ENCODE peak calls at places on chromosomes 5 and 9, in seven cellular contexts. One of them, this sample, is unnamed.

GRCh38 chr5:106127341-106127781 is 1543.4 kb downstream of the EFNA5 start:
- DNase-seq in LHCN-M2: no peak
- DNase-seq in astrocyte of the spinal cord: peak; percentile 22
- DNase-seq in tibial artery: no peak
- DNase-seq in GDM1: no peak
- DNase-seq in hypothalamus: no peak
- DNase-seq in epithelial cell of esophagus: peak; percentile 48
- DNase-seq in this sample: no peak

GRCh38 chr5:18281947-18282557 is 647.8 kb downstream of the TAF11L14 start:
- DNase-seq in LHCN-M2: peak; percentile 39
- DNase-seq in astrocyte of the spinal cord: peak; percentile 65
- DNase-seq in tibial artery: no peak
- DNase-seq in GDM1: no peak
- DNase-seq in hypothalamus: no peak
- DNase-seq in epithelial cell of esophagus: peak; percentile 63
- DNase-seq in this sample: no peak

GRCh38 chr9:21778300-21778699 is 24.1 kb upstream of the MTAP start:
- DNase-seq in LHCN-M2: peak; percentile 54
- DNase-seq in astrocyte of the spinal cord: peak; percentile 44
- DNase-seq in tibial artery: no peak
- DNase-seq in GDM1: no peak
- DNase-seq in hypothalamus: no peak
- DNase-seq in epithelial cell of esophagus: peak; percentile 38
- DNase-seq in this sample: no peak

GRCh38 chr5:4095918-4096630 is 500.4 kb downstream of the IRX1 start:
- DNase-seq in LHCN-M2: no peak
- DNase-seq in astrocyte of the spinal cord: no peak
- DNase-seq in tibial artery: no peak
- DNase-seq in GDM1: no peak
- DNase-seq in hypothalamus: no peak
- DNase-seq in epithelial cell of esophagus: no peak
- DNase-seq in this sample: no peak

GRCh38 chr9:132609184-132609583 is 26.8 kb downstream of the BARHL1 start:
- DNase-seq in LHCN-M2: no peak
- DNase-seq in astrocyte of the spinal cord: no peak
- DNase-seq in tibial artery: no peak
- DNase-seq in GDM1: no peak
- DNase-seq in hypothalamus: no peak
- DNase-seq in epithelial cell of esophagus: no peak
- DNase-seq in this sample: no peak

GRCh38 chr9:11241779-11242178 is 629.0 kb upstream of the PTPRD start:
- DNase-seq in LHCN-M2: no peak
- DNase-seq in astrocyte of the spinal cord: no peak
- DNase-seq in tibial artery: no peak
- DNase-seq in GDM1: no peak
- DNase-seq in hypothalamus: no peak
- DNase-seq in epithelial cell of esophagus: no peak
- DNase-seq in this sample: no peak

GRCh38 chr5:14526493-14526892 is 55.1 kb upstream of the OTULINL start:
- DNase-seq in LHCN-M2: no peak
- DNase-seq in astrocyte of the spinal cord: no peak
- DNase-seq in tibial artery: no peak
- DNase-seq in GDM1: no peak
- DNase-seq in hypothalamus: no peak
- DNase-seq in epithelial cell of esophagus: no peak
- DNase-seq in this sample: no peak

GRCh38 chr9:84669008-84669292 is 579 bp upstream of the NTRK2 start:
- DNase-seq in LHCN-M2: no peak
- DNase-seq in astrocyte of the spinal cord: peak; percentile 24
- DNase-seq in tibial artery: no peak
- DNase-seq in GDM1: no peak
- DNase-seq in hypothalamus: no peak
- DNase-seq in epithelial cell of esophagus: no peak
- DNase-seq in this sample: no peak